ENCODE peak calls at places on chromosomes 4 and X, in ten cellular contexts. N, H, X, C, E, B, O, Y, J and Z are unnamed samples.

GRCh38 chr4:143667461-143667860 is 33.0 kb downstream of the FREM3 start:
- DNase-seq in N (peak), H (no peak), X (no peak), C (peak), E (peak), B (no peak), O (peak), Y (peak), J (peak), Z (peak)

GRCh38 chr4:681736-682451 is 7.1 kb downstream of the SLC49A3 start:
- DNase-seq in N (no peak), H (no peak), X (no peak), C (no peak), E (no peak), B (peak), O (no peak), Y (peak), J (no peak), Z (no peak)

GRCh38 chr4:53688186-53688790 is 97.0 kb upstream of the LNX1 start:
- DNase-seq in N (peak), H (no peak), X (peak), C (peak), E (peak), B (no peak), O (peak), Y (no peak), J (no peak), Z (peak)

GRCh38 chr4:7741946-7742806 is 197.5 kb downstream of the AFAP1 start:
- DNase-seq in N (no peak), H (no peak), X (no peak), C (no peak), E (no peak), B (peak), O (no peak), Y (no peak), J (no peak), Z (no peak)

GRCh38 chr4:1216869-1217294 is 32.0 kb downstream of the CTBP1 start:
- DNase-seq in N (no peak), H (peak), X (no peak), C (no peak), E (no peak), B (no peak), O (no peak), Y (no peak), J (no peak), Z (no peak)

GRCh38 chr4:155972098-155972497 is 18.4 kb upstream of the CTSO start:
- DNase-seq in N (peak), H (no peak), X (no peak), C (no peak), E (peak), B (no peak), O (peak), Y (peak), J (no peak), Z (peak)

GRCh38 chr4:4386736-4387392 is at the start of gene NSG1:
- DNase-seq in N (peak), H (no peak), X (no peak), C (no peak), E (no peak), B (peak), O (peak), Y (peak), J (no peak), Z (no peak)

GRCh38 chr4:72604324-72604723 is 35.3 kb upstream of the ADAMTS3 start:
- DNase-seq in N (peak), H (no peak), X (no peak), C (no peak), E (peak), B (no peak), O (no peak), Y (no peak), J (no peak), Z (peak)

GRCh38 chr4:11297201-11297600 is 131.5 kb downstream of the HS3ST1 start:
- DNase-seq in N (peak), H (no peak), X (no peak), C (no peak), E (no peak), B (no peak), O (no peak), Y (no peak), J (no peak), Z (no peak)

GRCh38 chrX:107825698-107826285 is at the start of gene MID2:
- DNase-seq in N (peak), H (peak), X (no peak), C (peak), E (peak), B (peak), O (peak), Y (peak), J (peak), Z (no peak)

DNA sequence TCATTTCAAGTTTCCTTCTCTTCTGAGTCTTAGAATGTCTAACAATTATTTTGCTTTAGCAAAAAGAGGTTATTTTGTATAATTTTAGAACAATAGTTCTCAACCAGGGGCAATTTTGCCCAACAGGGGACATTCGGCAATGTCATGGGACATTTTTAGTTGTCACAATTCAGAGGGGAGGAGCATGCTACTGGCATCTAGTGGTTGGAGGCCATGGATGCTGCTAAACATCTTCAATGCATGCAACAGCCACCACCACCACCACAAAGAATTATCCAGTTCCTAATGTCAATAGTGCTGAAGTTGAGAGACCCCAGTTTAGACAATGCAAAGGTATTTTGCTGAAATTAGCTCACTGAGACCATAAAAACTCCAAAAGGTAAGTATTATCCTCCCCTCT is 122.5 kb downstream of the ARHGAP6 start:
- DNase-seq in N (no peak), H (no peak), X (no peak), C (no peak), E (no peak), B (no peak), O (no peak), Y (no peak), J (no peak), Z (no peak)
- TF ChIP-seq CTCF in N (no peak), H (no peak), X (no peak), C (no peak), E (no peak), B (no peak), O (no peak), Y (no peak), J (no peak), Z (no peak)

GRCh38 chrX:136170109-136170800 is 22.9 kb downstream of the FHL1 start:
- DNase-seq in N (peak), H (no peak), X (no peak), C (peak), E (peak), B (no peak), O (peak), Y (no peak), J (peak), Z (no peak)

GRCh38 chrX:136166221-136166855 is 19.0 kb downstream of the FHL1 start:
- DNase-seq in N (peak), H (no peak), X (no peak), C (peak), E (peak), B (no peak), O (peak), Y (peak), J (peak), Z (no peak)

GRCh38 chrX:136163694-136164093 is 16.4 kb downstream of the FHL1 start:
- DNase-seq in N (peak), H (no peak), X (no peak), C (no peak), E (no peak), B (no peak), O (peak), Y (no peak), J (no peak), Z (no peak)

GRCh38 chrX:136171420-136171819 is 24.1 kb downstream of the FHL1 start:
- DNase-seq in N (no peak), H (no peak), X (no peak), C (no peak), E (no peak), B (no peak), O (no peak), Y (no peak), J (no peak), Z (no peak)

DNA sequence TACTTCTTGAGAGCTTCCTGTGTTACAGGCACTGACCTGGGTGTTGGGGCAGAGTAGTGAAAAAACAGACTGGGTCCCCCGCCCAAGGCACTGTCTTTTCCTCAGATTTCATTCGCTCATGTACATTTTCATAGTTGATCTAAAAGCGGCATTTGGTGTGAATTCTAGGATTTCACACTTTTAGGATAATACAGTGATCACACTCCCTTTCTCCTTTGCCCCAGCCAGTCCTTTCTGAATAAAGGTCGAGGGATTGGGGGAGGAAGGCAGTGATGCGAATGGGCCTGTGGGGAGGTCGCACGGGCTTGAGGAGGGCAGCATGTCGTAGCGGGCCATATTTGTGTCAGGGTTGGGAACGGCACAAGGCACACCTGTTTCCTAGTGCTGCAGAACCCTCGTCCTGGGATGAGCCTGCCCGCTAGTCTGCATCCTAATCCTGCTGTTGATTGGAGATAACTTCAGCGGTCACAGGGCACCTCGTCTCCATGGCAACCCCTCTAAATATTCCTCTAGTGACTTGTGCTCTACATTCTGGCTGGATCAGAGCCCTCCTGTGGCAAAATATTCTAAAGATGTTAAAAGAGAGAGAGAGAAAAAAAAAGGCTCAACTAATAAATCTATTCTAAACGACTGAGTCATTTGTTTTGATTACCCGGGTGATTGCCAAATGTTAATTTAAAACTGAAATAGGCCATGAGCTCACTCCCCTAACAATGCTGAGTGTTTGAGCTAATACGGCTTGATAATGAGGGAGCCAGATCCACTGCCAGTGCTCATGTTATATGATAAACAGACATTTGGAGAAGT is 21.8 kb downstream of the FHL1 start:
- DNase-seq in N (peak), H (peak), X (peak), C (peak), E (peak), B (no peak), O (peak), Y (peak), J (peak), Z (peak)
- H3K4me3 ChIP-seq in N (no peak), H (peak), X (no peak), C (no peak), E (no peak), B (no peak), O (no peak), Y (no peak), J (peak), Z (no peak)

GRCh38 chr4:168167714-168168284 is 75.5 kb downstream of the ANXA10 start:
- DNase-seq in N (peak), H (no peak), X (no peak), C (no peak), E (peak), B (no peak), O (no peak), Y (no peak), J (no peak), Z (no peak)

GRCh38 chr4:168162604-168163003 is 70.3 kb downstream of the ANXA10 start:
- DNase-seq in N (peak), H (no peak), X (no peak), C (no peak), E (no peak), B (no peak), O (no peak), Y (no peak), J (no peak), Z (peak)

GRCh38 chr4:168164915-168165548 is 72.7 kb downstream of the ANXA10 start:
- DNase-seq in N (no peak), H (no peak), X (no peak), C (no peak), E (no peak), B (no peak), O (no peak), Y (no peak), J (no peak), Z (no peak)

DNA sequence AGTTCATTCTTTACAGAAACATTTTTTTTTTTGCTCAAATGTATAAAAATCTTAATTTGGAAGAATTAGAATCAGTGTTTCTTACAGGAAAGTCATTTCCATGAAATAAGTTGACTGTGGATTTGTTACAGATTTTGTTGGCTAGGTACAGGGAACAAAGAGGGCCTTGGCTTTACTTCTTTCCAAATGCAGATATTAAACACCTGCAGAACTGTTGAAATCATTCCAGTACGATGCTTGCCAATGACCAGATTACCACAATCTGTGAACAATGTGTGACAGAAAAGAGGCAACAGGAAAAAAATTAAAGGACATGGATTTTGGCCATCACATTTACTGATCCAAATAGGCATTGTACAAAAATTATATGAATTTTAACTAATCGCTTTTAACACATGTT is 70.8 kb downstream of the ANXA10 start:
- DNase-seq in N (no peak), H (no peak), X (no peak), C (no peak), E (no peak), B (no peak), O (no peak), Y (no peak), J (no peak), Z (no peak)
- TF ChIP-seq CTCF in N (no peak), H (no peak), X (no peak), C (no peak), E (no peak), B (no peak), O (no peak), Y (no peak), J (no peak), Z (no peak)

GRCh38 chr4:136581119-136581518 is 951.2 kb downstream of the PCDH18 start:
- DNase-seq in N (no peak), H (no peak), X (no peak), C (no peak), E (no peak), B (no peak), O (no peak), Y (no peak), J (no peak), Z (no peak)

GRCh38 chr4:136583567-136583966 is 948.7 kb downstream of the PCDH18 start:
- DNase-seq in N (no peak), H (no peak), X (no peak), C (no peak), E (no peak), B (no peak), O (no peak), Y (no peak), J (no peak), Z (no peak)
- H3K4me3 ChIP-seq in N (no peak), H (no peak), X (no peak), C (no peak), E (no peak), B (no peak), O (no peak), Y (no peak), J (no peak), Z (no peak)

GRCh38 chr4:38600575-38600974 is 63.4 kb upstream of the KLF3 start:
- DNase-seq in N (no peak), H (no peak), X (no peak), C (no peak), E (no peak), B (no peak), O (no peak), Y (no peak), J (no peak), Z (no peak)
- TF ChIP-seq CTCF in N (no peak), H (no peak), X (no peak), C (no peak), E (no peak), B (no peak), O (no peak), Y (no peak), J (no peak), Z (no peak)